ENCODE peak calls at places on chromosomes 7 and 10, in seven cellular contexts. One of them, this sample, is unnamed.

GRCh38 chr7:19621740-19622139 is 87.1 kb downstream of the POLR1F start:
- DNase-seq in activated T-cell treated with anti-CD3 and anti-CD28 coated beads, Interleukin-2, amount 50 U/mL, for 48 hours: no peak
- DNase-seq in coronary artery: no peak
- DNase-seq in H9: no peak
- DNase-seq in NCI-H1092 treated with DMSO at 0.1 percent for 48 hours: peak; percentile 54
- DNase-seq in amniotic stem cell: no peak
- DNase-seq in EH: no peak
- DNase-seq in this sample: peak; percentile 61

GRCh38 chr7:98788921-98789320 is 80.9 kb downstream of the TMEM130 start:
- DNase-seq in activated T-cell treated with anti-CD3 and anti-CD28 coated beads, Interleukin-2, amount 50 U/mL, for 48 hours: no peak
- DNase-seq in coronary artery: peak; percentile 78
- DNase-seq in H9: no peak
- DNase-seq in NCI-H1092 treated with DMSO at 0.1 percent for 48 hours: no peak
- DNase-seq in amniotic stem cell: no peak
- DNase-seq in EH: no peak
- DNase-seq in this sample: no peak

GRCh38 chr7:40015790-40016296 is 65.8 kb downstream of the CDK13 start:
- DNase-seq in activated T-cell treated with anti-CD3 and anti-CD28 coated beads, Interleukin-2, amount 50 U/mL, for 48 hours: no peak
- DNase-seq in coronary artery: no peak
- DNase-seq in H9: no peak
- DNase-seq in NCI-H1092 treated with DMSO at 0.1 percent for 48 hours: peak; percentile 67
- DNase-seq in amniotic stem cell: no peak
- DNase-seq in EH: peak; percentile 57
- DNase-seq in this sample: peak; percentile 70

GRCh38 chr7:68550027-68550426 is 1048.2 kb upstream of the AUTS2 start:
- DNase-seq in activated T-cell treated with anti-CD3 and anti-CD28 coated beads, Interleukin-2, amount 50 U/mL, for 48 hours: no peak
- DNase-seq in coronary artery: no peak
- DNase-seq in H9: no peak
- DNase-seq in NCI-H1092 treated with DMSO at 0.1 percent for 48 hours: no peak
- DNase-seq in amniotic stem cell: no peak
- DNase-seq in EH: no peak
- DNase-seq in this sample: no peak

GRCh38 chr7:21939136-21939857 is 6.4 kb downstream of the CDCA7L start:
- DNase-seq in activated T-cell treated with anti-CD3 and anti-CD28 coated beads, Interleukin-2, amount 50 U/mL, for 48 hours: peak; percentile 69
- DNase-seq in coronary artery: no peak
- DNase-seq in H9: no peak
- DNase-seq in NCI-H1092 treated with DMSO at 0.1 percent for 48 hours: peak; percentile 62
- DNase-seq in amniotic stem cell: no peak
- DNase-seq in EH: peak; percentile 48
- DNase-seq in this sample: peak; percentile 37

GRCh38 chr10:116637830-116638229 is 17.1 kb downstream of the PNLIPRP2 start:
- DNase-seq in activated T-cell treated with anti-CD3 and anti-CD28 coated beads, Interleukin-2, amount 50 U/mL, for 48 hours: no peak
- DNase-seq in coronary artery: no peak
- DNase-seq in H9: no peak
- DNase-seq in NCI-H1092 treated with DMSO at 0.1 percent for 48 hours: no peak
- DNase-seq in amniotic stem cell: no peak
- DNase-seq in EH: no peak
- DNase-seq in this sample: no peak

GRCh38 chr7:98212532-98213041 is 1.3 kb downstream of the BHLHA15 start:
- DNase-seq in activated T-cell treated with anti-CD3 and anti-CD28 coated beads, Interleukin-2, amount 50 U/mL, for 48 hours: no peak
- DNase-seq in coronary artery: peak; percentile 66
- DNase-seq in H9: peak; percentile 25
- DNase-seq in NCI-H1092 treated with DMSO at 0.1 percent for 48 hours: no peak
- DNase-seq in amniotic stem cell: no peak
- DNase-seq in EH: no peak
- DNase-seq in this sample: no peak

GRCh38 chr10:69103784-69104183 is 15.9 kb downstream of the SRGN start:
- DNase-seq in activated T-cell treated with anti-CD3 and anti-CD28 coated beads, Interleukin-2, amount 50 U/mL, for 48 hours: no peak
- DNase-seq in coronary artery: no peak
- DNase-seq in H9: no peak
- DNase-seq in NCI-H1092 treated with DMSO at 0.1 percent for 48 hours: no peak
- DNase-seq in amniotic stem cell: no peak
- DNase-seq in EH: no peak
- DNase-seq in this sample: no peak

GRCh38 chr10:75951026-75951589 is 519.7 kb downstream of the LRMDA start:
- DNase-seq in activated T-cell treated with anti-CD3 and anti-CD28 coated beads, Interleukin-2, amount 50 U/mL, for 48 hours: no peak
- DNase-seq in coronary artery: no peak
- DNase-seq in H9: no peak
- DNase-seq in NCI-H1092 treated with DMSO at 0.1 percent for 48 hours: no peak
- DNase-seq in amniotic stem cell: no peak
- DNase-seq in EH: no peak
- DNase-seq in this sample: no peak

GRCh38 chr10:23110722-23111660 is 15.6 kb downstream of the MSRB2 start:
- DNase-seq in activated T-cell treated with anti-CD3 and anti-CD28 coated beads, Interleukin-2, amount 50 U/mL, for 48 hours: no peak
- DNase-seq in coronary artery: no peak
- DNase-seq in H9: no peak
- DNase-seq in NCI-H1092 treated with DMSO at 0.1 percent for 48 hours: no peak
- DNase-seq in amniotic stem cell: no peak
- DNase-seq in EH: no peak
- DNase-seq in this sample: no peak

GRCh38 chr10:13528138-13528874 is 508 bp downstream of the BEND7 start:
- DNase-seq in activated T-cell treated with anti-CD3 and anti-CD28 coated beads, Interleukin-2, amount 50 U/mL, for 48 hours: peak; percentile 20
- DNase-seq in coronary artery: no peak
- DNase-seq in H9: no peak
- DNase-seq in NCI-H1092 treated with DMSO at 0.1 percent for 48 hours: no peak
- DNase-seq in amniotic stem cell: no peak
- DNase-seq in EH: peak; percentile 33
- DNase-seq in this sample: no peak

GRCh38 chr7:143487566-143487965 is 9.9 kb downstream of the TAS2R41 start:
- DNase-seq in activated T-cell treated with anti-CD3 and anti-CD28 coated beads, Interleukin-2, amount 50 U/mL, for 48 hours: no peak
- DNase-seq in coronary artery: no peak
- DNase-seq in H9: no peak
- DNase-seq in NCI-H1092 treated with DMSO at 0.1 percent for 48 hours: peak; percentile 59
- DNase-seq in amniotic stem cell: no peak
- DNase-seq in EH: peak; percentile 78
- DNase-seq in this sample: peak; percentile 41

GRCh38 chr7:953547-954327 is 743 bp downstream of the ADAP1 start:
- DNase-seq in activated T-cell treated with anti-CD3 and anti-CD28 coated beads, Interleukin-2, amount 50 U/mL, for 48 hours: no peak
- DNase-seq in coronary artery: no peak
- DNase-seq in H9: peak; percentile 69
- DNase-seq in NCI-H1092 treated with DMSO at 0.1 percent for 48 hours: no peak
- DNase-seq in amniotic stem cell: no peak
- DNase-seq in EH: peak; percentile 59
- DNase-seq in this sample: peak; percentile 31

GRCh38 chr10:119139464-119140067 is 25.9 kb downstream of the SFXN4 start:
- DNase-seq in activated T-cell treated with anti-CD3 and anti-CD28 coated beads, Interleukin-2, amount 50 U/mL, for 48 hours: peak; percentile 67
- DNase-seq in coronary artery: no peak
- DNase-seq in H9: peak; percentile 59
- DNase-seq in NCI-H1092 treated with DMSO at 0.1 percent for 48 hours: no peak
- DNase-seq in amniotic stem cell: no peak
- DNase-seq in EH: peak; percentile 46
- DNase-seq in this sample: peak; percentile 32

GRCh38 chr7:11452491-11452890 is 379.5 kb downstream of the THSD7A start:
- DNase-seq in activated T-cell treated with anti-CD3 and anti-CD28 coated beads, Interleukin-2, amount 50 U/mL, for 48 hours: no peak
- DNase-seq in coronary artery: no peak
- DNase-seq in H9: no peak
- DNase-seq in NCI-H1092 treated with DMSO at 0.1 percent for 48 hours: no peak
- DNase-seq in amniotic stem cell: no peak
- DNase-seq in EH: no peak
- DNase-seq in this sample: no peak

GRCh38 chr7:131502810-131503545 is 53.5 kb downstream of the PODXL start:
- DNase-seq in activated T-cell treated with anti-CD3 and anti-CD28 coated beads, Interleukin-2, amount 50 U/mL, for 48 hours: no peak
- DNase-seq in coronary artery: no peak
- DNase-seq in H9: no peak
- DNase-seq in NCI-H1092 treated with DMSO at 0.1 percent for 48 hours: no peak
- DNase-seq in amniotic stem cell: no peak
- DNase-seq in EH: peak; percentile 84
- DNase-seq in this sample: peak; percentile 70

GRCh38 chr7:98864726-98865420 is 4.9 kb downstream of the TMEM130 start:
- DNase-seq in activated T-cell treated with anti-CD3 and anti-CD28 coated beads, Interleukin-2, amount 50 U/mL, for 48 hours: no peak
- DNase-seq in coronary artery: no peak
- DNase-seq in H9: no peak
- DNase-seq in NCI-H1092 treated with DMSO at 0.1 percent for 48 hours: no peak
- DNase-seq in amniotic stem cell: no peak
- DNase-seq in EH: peak; percentile 25
- DNase-seq in this sample: peak; percentile 51